ENCODE peak calls at places on chromosome 14, in eight cellular contexts. M is activated naive CD8-positive, alpha-beta T cell treated with anti-CD3 and anti-CD28 coated beads, Interleukin-2, amount 50 U/mL, for 24 hours; C is right lobe of liver; Y is neural progenitor cell; J is nephron progenitor cell; N is Panc1; W is NCI-H187; I is activated effector memory CD4-positive, alpha-beta T cell treated with anti-CD3 and anti-CD28 coated beads, Interleukin-2, amount 50 U/mL, for 16 hours. X is an unnamed sample.

GRCh38 chr14:45254771-45255170 is 1.8 kb upstream of the MIS18BP1 start:
- DNase-seq in M (no peak), C (no peak), Y (no peak), J (no peak), N (no peak), W (no peak), I (no peak), X (no peak)

GRCh38 chr14:98154254-98154653 is 1117.7 kb downstream of the BCL11B start:
- DNase-seq in M (no peak), C (no peak), Y (no peak), J (no peak), N (no peak), W (no peak), I (no peak), X (no peak)

GRCh38 chr14:93912785-93913184 is 14.4 kb upstream of the FAM181A start:
- DNase-seq in M (no peak), C (no peak), Y (no peak), J (no peak), N (no peak), W (no peak), I (no peak), X (no peak)

GRCh38 chr14:55291480-55292081 is 20.4 kb downstream of the FBXO34 start:
- DNase-seq in M (no peak), C (no peak), Y (no peak), J (no peak), N (no peak), W (no peak), I (no peak), X (no peak)

GRCh38 chr14:23517650-23518329 is 33.8 kb downstream of the ZFHX2 start:
- DNase-seq in M (no peak), C (no peak), Y (peak), J (no peak), N (no peak), W (no peak), I (no peak), X (no peak)

GRCh38 chr14:101453225-101453624 is 108.1 kb upstream of the DIO3 start:
- DNase-seq in M (no peak), C (no peak), Y (no peak), J (no peak), N (no peak), W (no peak), I (no peak), X (no peak)

GRCh38 chr14:50045039-50045711 is 71.2 kb downstream of the VCPKMT start:
- DNase-seq in M (peak), C (peak), Y (no peak), J (no peak), N (no peak), W (no peak), I (peak), X (peak)

GRCh38 chr14:65461730-65462129 is 49.2 kb downstream of the FUT8 start:
- DNase-seq in M (no peak), C (no peak), Y (no peak), J (no peak), N (no peak), W (no peak), I (no peak), X (no peak)

GRCh38 chr14:61076531-61076930 is 95.5 kb downstream of the SLC38A6 start:
- DNase-seq in M (no peak), C (no peak), Y (no peak), J (no peak), N (no peak), W (no peak), I (no peak), X (no peak)

GRCh38 chr14:92719890-92720323 is 28.5 kb downstream of the LGMN start:
- DNase-seq in M (no peak), C (no peak), Y (no peak), J (no peak), N (no peak), W (no peak), I (no peak), X (no peak)

GRCh38 chr14:51780741-51781140 is 79.7 kb upstream of the GNG2 start:
- DNase-seq in M (no peak), C (no peak), Y (peak), J (peak), N (no peak), W (no peak), I (no peak), X (no peak)

GRCh38 chr14:67515386-67516079 is 17.6 kb upstream of the PLEKHH1 start:
- DNase-seq in M (peak), C (peak), Y (no peak), J (no peak), N (no peak), W (peak), I (no peak), X (peak)

GRCh38 chr14:94793901-94794300 is 24.0 kb upstream of the GSC start:
- DNase-seq in M (no peak), C (no peak), Y (no peak), J (no peak), N (no peak), W (no peak), I (no peak), X (no peak)

GRCh38 chr14:36069535-36069900 is 107.0 kb downstream of the PTCSC3 start:
- DNase-seq in M (peak), C (peak), Y (peak), J (peak), N (peak), W (peak), I (no peak), X (peak)

GRCh38 chr14:63654346-63654745 is 12.7 kb upstream of the WDR89 start:
- DNase-seq in M (no peak), C (no peak), Y (no peak), J (no peak), N (no peak), W (no peak), I (no peak), X (no peak)

GRCh38 chr14:77804592-77804991 is 4.7 kb downstream of the ADCK1 start:
- DNase-seq in M (peak), C (no peak), Y (peak), J (no peak), N (no peak), W (no peak), I (no peak), X (no peak)

GRCh38 chr14:66923251-66923650 is 266.0 kb upstream of the GARIN2 start:
- DNase-seq in M (no peak), C (no peak), Y (no peak), J (no peak), N (no peak), W (no peak), I (no peak), X (no peak)

GRCh38 chr14:52175982-52176502 is 91.5 kb upstream of the PTGDR start:
- DNase-seq in M (peak), C (no peak), Y (no peak), J (no peak), N (no peak), W (no peak), I (no peak), X (peak)

GRCh38 chr14:75825147-75825592 is 156.6 kb downstream of the TGFB3 start:
- DNase-seq in M (no peak), C (no peak), Y (no peak), J (no peak), N (no peak), W (no peak), I (no peak), X (no peak)

GRCh38 chr14:25820368-25820767 is 770.4 kb upstream of the STXBP6 start:
- DNase-seq in M (no peak), C (no peak), Y (no peak), J (no peak), N (no peak), W (no peak), I (no peak), X (no peak)

GRCh38 chr14:102849522-102850379 is 72.5 kb downstream of the TRAF3 start:
- DNase-seq in M (no peak), C (peak), Y (no peak), J (no peak), N (no peak), W (no peak), I (no peak), X (no peak)

GRCh38 chr14:105192866-105193731 is 12.0 kb upstream of the NUDT14 start:
- DNase-seq in M (peak), C (no peak), Y (no peak), J (no peak), N (no peak), W (no peak), I (no peak), X (no peak)

GRCh38 chr14:100601914-100602313 is 14.7 kb upstream of the BEGAIN start:
- DNase-seq in M (no peak), C (no peak), Y (no peak), J (no peak), N (no peak), W (no peak), I (no peak), X (no peak)

GRCh38 chr14:99503848-99504453 is 22.7 kb downstream of the CCNK start:
- DNase-seq in M (no peak), C (no peak), Y (no peak), J (no peak), N (no peak), W (no peak), I (no peak), X (peak)

GRCh38 chr14:54683882-54684794 is 117.2 kb downstream of the SAMD4A start:
- DNase-seq in M (peak), C (no peak), Y (peak), J (no peak), N (no peak), W (no peak), I (no peak), X (peak)

GRCh38 chr14:63662776-63663175 is 21.1 kb upstream of the WDR89 start:
- DNase-seq in M (no peak), C (no peak), Y (no peak), J (no peak), N (no peak), W (no peak), I (no peak), X (no peak)

GRCh38 chr14:99576304-99576703 is 27.7 kb downstream of the CCDC85C start:
- DNase-seq in M (no peak), C (no peak), Y (no peak), J (no peak), N (no peak), W (no peak), I (no peak), X (no peak)

GRCh38 chr14:33363687-33364086 is 425.0 kb downstream of the NPAS3 start:
- DNase-seq in M (no peak), C (no peak), Y (no peak), J (no peak), N (no peak), W (no peak), I (no peak), X (no peak)

GRCh38 chr14:22458737-22459136 is 130.3 kb downstream of the DAD1 start:
- DNase-seq in M (no peak), C (no peak), Y (no peak), J (no peak), N (no peak), W (no peak), I (no peak), X (peak)

GRCh38 chr14:61677469-61677868 is 17.8 kb upstream of the HIF1A start:
- DNase-seq in M (no peak), C (no peak), Y (no peak), J (no peak), N (no peak), W (no peak), I (no peak), X (no peak)

GRCh38 chr14:101192661-101193000 is 289.1 kb upstream of the RTL1 start:
- DNase-seq in M (no peak), C (peak), Y (no peak), J (no peak), N (no peak), W (no peak), I (peak), X (no peak)

GRCh38 chr14:50000215-50001145 is 107.6 kb downstream of the ARF6 start:
- DNase-seq in M (peak), C (peak), Y (peak), J (peak), N (no peak), W (peak), I (peak), X (peak)

GRCh38 chr14:89564291-89564957 is 147.4 kb upstream of the FOXN3 start:
- DNase-seq in M (no peak), C (no peak), Y (no peak), J (no peak), N (no peak), W (no peak), I (no peak), X (no peak)

GRCh38 chr14:99971929-99972747 is 93.1 kb upstream of the EVL start:
- DNase-seq in M (peak), C (no peak), Y (peak), J (no peak), N (no peak), W (no peak), I (peak), X (peak)

GRCh38 chr14:32038876-32039275 is 38.2 kb upstream of the ARHGAP5 start:
- DNase-seq in M (no peak), C (no peak), Y (no peak), J (no peak), N (no peak), W (no peak), I (no peak), X (no peak)

X was measured in DND-41.